ENCODE peak calls at places on chromosomes 2 and 18, in eight cellular contexts. E, K, B, D, M, J, V and C are unnamed samples.

GRCh38 chr2:130390460-130391057 is 34.7 kb downstream of the PTPN18 start:
- DNase-seq in E (no peak), K (no peak), B (peak), D (no peak), M (no peak), J (no peak), V (peak), C (no peak)

GRCh38 chr2:24048662-24049484 is 668 bp upstream of the FKBP1B start:
- DNase-seq in E (no peak), K (no peak), B (no peak), D (peak), M (no peak), J (no peak), V (no peak), C (no peak)

GRCh38 chr2:203646961-203647360 is 59.5 kb upstream of the CD28 start:
- DNase-seq in E (no peak), K (no peak), B (no peak), D (no peak), M (no peak), J (no peak), V (no peak), C (no peak)

GRCh38 chr2:239533917-239534316 is 133.1 kb upstream of the HDAC4 start:
- DNase-seq in E (no peak), K (no peak), B (no peak), D (no peak), M (peak), J (peak), V (no peak), C (no peak)

GRCh38 chr2:31140151-31140550 is 1.9 kb upstream of the GALNT14 start:
- DNase-seq in E (peak), K (no peak), B (no peak), D (no peak), M (peak), J (peak), V (no peak), C (no peak)

GRCh38 chr2:37189452-37190153 is 1.1 kb upstream of the SULT6B1 start:
- DNase-seq in E (no peak), K (no peak), B (peak), D (peak), M (peak), J (peak), V (peak), C (no peak)

GRCh38 chr18:54742654-54743053 is 85.6 kb upstream of the RAB27B start:
- DNase-seq in E (no peak), K (no peak), B (no peak), D (no peak), M (peak), J (peak), V (peak), C (no peak)

GRCh38 chr2:120344214-120344990 is 1.5 kb upstream of the INHBB start:
- DNase-seq in E (no peak), K (no peak), B (peak), D (peak), M (no peak), J (peak), V (no peak), C (peak)

GRCh38 chr2:30218814-30219213 is 12.5 kb upstream of the LBH start:
- DNase-seq in E (no peak), K (no peak), B (no peak), D (no peak), M (no peak), J (no peak), V (peak), C (no peak)

GRCh38 chr2:66435549-66435875 is 587 bp downstream of the MEIS1 start:
- DNase-seq in E (no peak), K (no peak), B (no peak), D (peak), M (no peak), J (no peak), V (no peak), C (no peak)

GRCh38 chr2:37149626-37150322 is 7.0 kb downstream of the EIF2AK2 start:
- DNase-seq in E (no peak), K (no peak), B (no peak), D (no peak), M (no peak), J (no peak), V (no peak), C (no peak)

GRCh38 chr2:239266779-239267410 is 133.9 kb downstream of the HDAC4 start:
- DNase-seq in E (peak), K (no peak), B (no peak), D (no peak), M (no peak), J (no peak), V (no peak), C (no peak)

GRCh38 chr2:56108806-56109205 is 75.0 kb upstream of the CCDC85A start:
- DNase-seq in E (no peak), K (no peak), B (no peak), D (no peak), M (no peak), J (no peak), V (no peak), C (no peak)
- TF ChIP-seq CTCF in E (no peak), K (no peak), B (no peak), D (peak), M (no peak), J (no peak), V (peak), C (no peak)

DNA sequence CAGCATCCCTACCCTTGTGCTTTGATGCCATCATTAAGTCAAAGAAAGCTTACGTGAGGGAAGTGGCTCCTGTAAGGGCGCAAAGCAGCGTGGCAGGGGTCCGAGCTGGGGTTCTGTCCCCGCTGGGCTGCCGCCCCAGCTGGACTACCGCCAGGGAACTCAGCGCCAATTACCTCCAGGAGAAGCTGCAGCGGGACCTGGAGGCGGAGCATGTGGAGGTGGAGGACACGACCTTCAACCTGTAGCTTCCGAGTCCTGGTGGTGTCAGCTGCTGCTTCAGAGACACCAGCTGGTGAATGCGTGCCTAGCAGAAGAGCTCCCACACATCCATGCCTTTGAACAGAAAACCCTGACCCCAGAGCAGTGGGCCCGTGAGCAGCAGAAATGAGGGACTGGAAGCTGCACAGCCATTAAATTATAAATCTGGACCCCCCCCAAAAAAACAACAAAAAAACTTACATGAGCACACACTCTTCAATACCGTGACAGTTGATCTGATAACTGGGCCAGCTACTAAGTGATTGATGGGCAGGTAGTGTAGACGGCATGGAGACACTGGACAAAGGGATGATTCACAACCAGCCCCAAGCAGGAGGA is 20.1 kb upstream of the YES1 start:
- DNase-seq in E (no peak), K (no peak), B (peak), D (peak), M (no peak), J (no peak), V (no peak), C (peak)
- TF ChIP-seq CTCF in E (no peak), K (peak), B (peak), D (no peak), M (no peak), J (no peak), V (no peak), C (no peak)

GRCh38 chr18:72456802-72457201 is 87.3 kb downstream of the CBLN2 start:
- DNase-seq in E (no peak), K (no peak), B (no peak), D (no peak), M (no peak), J (peak), V (peak), C (no peak)

GRCh38 chr18:72452328-72452727 is 91.8 kb downstream of the CBLN2 start:
- DNase-seq in E (no peak), K (no peak), B (no peak), D (no peak), M (no peak), J (no peak), V (no peak), C (no peak)

GRCh38 chr18:72460210-72460680 is 83.9 kb downstream of the CBLN2 start:
- DNase-seq in E (no peak), K (no peak), B (no peak), D (no peak), M (peak), J (peak), V (peak), C (no peak)

GRCh38 chr18:72458256-72458655 is 85.9 kb downstream of the CBLN2 start:
- DNase-seq in E (no peak), K (no peak), B (no peak), D (no peak), M (no peak), J (no peak), V (no peak), C (no peak)
- TF ChIP-seq CTCF in E (no peak), K (no peak), B (no peak), D (no peak), M (no peak), J (no peak), V (no peak), C (no peak)

GRCh38 chr2:135095591-135095990 is 43.5 kb downstream of the RAB3GAP1 start:
- DNase-seq in E (no peak), K (no peak), B (no peak), D (no peak), M (no peak), J (no peak), V (peak), C (no peak)
- TF ChIP-seq CTCF in E (no peak), K (no peak), B (no peak), D (no peak), M (no peak), J (no peak), V (no peak), C (no peak)

GRCh38 chr2:113227290-113227689 is 51.4 kb downstream of the PAX8 start:
- DNase-seq in E (no peak), K (no peak), B (no peak), D (no peak), M (no peak), J (no peak), V (no peak), C (no peak)
- TF ChIP-seq CTCF in E (no peak), K (no peak), B (no peak), D (no peak), M (peak), J (no peak), V (no peak), C (no peak)

DNA sequence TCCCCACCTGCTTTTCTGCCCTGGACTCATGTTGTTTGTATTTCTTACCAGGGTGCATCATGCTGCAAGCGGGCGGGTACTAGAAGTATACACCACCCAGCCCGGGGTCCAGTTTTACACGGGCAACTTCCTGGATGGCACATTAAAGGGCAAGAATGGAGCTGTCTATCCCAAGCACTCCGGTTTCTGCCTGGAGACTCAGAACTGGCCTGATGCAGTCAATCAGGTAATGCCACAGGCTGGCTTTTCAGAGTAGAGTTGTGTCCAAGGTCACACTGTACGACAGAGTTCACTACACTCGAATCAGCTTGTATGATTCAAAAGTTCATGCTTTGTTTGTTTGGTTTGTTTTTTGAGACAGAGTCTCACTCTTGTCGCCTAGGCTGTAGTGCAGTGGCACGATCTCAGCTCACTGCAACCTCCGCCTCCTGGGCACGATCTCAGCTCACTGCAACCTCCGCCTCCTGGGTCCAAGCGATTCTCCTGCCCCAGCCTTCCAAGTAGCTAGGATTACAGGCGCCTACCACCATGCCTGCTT is 19.4 kb downstream of the SRSF7 start:
- DNase-seq in E (no peak), K (no peak), B (no peak), D (no peak), M (no peak), J (no peak), V (no peak), C (no peak)
- TF ChIP-seq CTCF in E (no peak), K (no peak), B (no peak), D (no peak), M (no peak), J (no peak), V (no peak), C (no peak)

DNA sequence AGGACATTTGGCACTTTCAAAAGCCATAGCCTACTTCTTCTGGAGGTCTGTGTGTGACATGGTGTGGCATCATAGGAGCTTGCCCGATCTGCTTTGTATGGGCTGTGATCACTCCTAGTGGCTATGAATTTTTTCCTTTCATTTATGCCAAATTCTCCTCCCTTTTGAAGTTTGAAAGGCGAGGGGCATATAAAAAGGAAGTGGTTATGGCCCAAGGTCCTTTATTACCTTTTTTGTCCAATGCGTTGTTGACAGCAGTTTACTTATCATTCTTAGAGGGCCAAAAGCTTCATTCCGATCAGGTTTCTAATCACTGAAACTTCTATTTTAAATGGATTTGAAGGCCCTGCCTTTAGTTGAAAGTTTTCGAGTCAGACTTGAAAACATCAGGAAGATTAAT is 224.3 kb upstream of the FOSL2 start:
- DNase-seq in E (no peak), K (no peak), B (no peak), D (no peak), M (no peak), J (no peak), V (no peak), C (no peak)
- TF ChIP-seq CTCF in E (no peak), K (no peak), B (no peak), D (no peak), M (no peak), J (peak), V (no peak), C (no peak)

GRCh38 chr2:236305531-236305930 is 41.3 kb upstream of the ASB18 start:
- DNase-seq in E (no peak), K (no peak), B (no peak), D (no peak), M (no peak), J (no peak), V (no peak), C (no peak)
- TF ChIP-seq CTCF in E (no peak), K (no peak), B (no peak), D (no peak), M (no peak), J (no peak), V (no peak), C (no peak)